ENCODE peak calls at places on chromosomes 7 and 10, in nine cellular contexts. C is astrocyte of the spinal cord, F is pancreas, M is Caco-2, K is upper lobe of right lung, X is GM12865, S is WERI-Rb-1, I is suprapubic skin, U is uterus. B is an unnamed sample.

GRCh38 chr7:26397786-26398435 is 106.2 kb downstream of the SNX10 start:
- DNase-seq in C (no peak), F (peak; percentile 74), M (peak; percentile 40), K (no peak), X (peak; percentile 54), S (peak; percentile 81), I (no peak), U (no peak), B (no peak)

GRCh38 chr7:33619264-33619663 is 286.1 kb upstream of the BMPER start:
- DNase-seq in C (no peak), F (no peak), M (no peak), K (no peak), X (no peak), S (no peak), I (no peak), U (no peak), B (no peak)

GRCh38 chr10:130708465-130708864 is 572.3 kb downstream of the GLRX3 start:
- DNase-seq in C (no peak), F (no peak), M (no peak), K (no peak), X (no peak), S (no peak), I (no peak), U (no peak), B (no peak)

GRCh38 chr10:110717830-110718595 is 73.9 kb downstream of the RBM20 start:
- DNase-seq in C (no peak), F (no peak), M (no peak), K (peak; percentile 71), X (peak; percentile 37), S (no peak), I (no peak), U (no peak), B (no peak)

GRCh38 chr7:132571970-132572369 is 4.3 kb downstream of the PLXNA4 start:
- DNase-seq in C (no peak), F (no peak), M (no peak), K (no peak), X (no peak), S (no peak), I (no peak), U (no peak), B (no peak)

GRCh38 chr10:22605168-22605567 is 109.2 kb downstream of the PIP4K2A start:
- DNase-seq in C (peak; percentile 62), F (no peak), M (no peak), K (no peak), X (peak; percentile 64), S (no peak), I (no peak), U (no peak), B (peak; percentile 46)

GRCh38 chr7:36076073-36076472 is 77.0 kb upstream of the EEPD1 start:
- DNase-seq in C (no peak), F (no peak), M (no peak), K (no peak), X (no peak), S (no peak), I (no peak), U (no peak), B (no peak)

GRCh38 chr10:86340176-86340990 is 26.2 kb downstream of the GRID1 start:
- DNase-seq in C (no peak), F (peak; percentile 34), M (no peak), K (peak; percentile 31), X (no peak), S (no peak), I (no peak), U (no peak), B (no peak)

GRCh38 chr7:151008511-151009323 is 15.6 kb downstream of the ATG9B start:
- DNase-seq in C (no peak), F (peak; percentile 91), M (peak; percentile 68), K (peak; percentile 83), X (peak; percentile 80), S (peak; percentile 49), I (no peak), U (peak; percentile 76), B (peak; percentile 93)

GRCh38 chr7:39312254-39312989 is 253.8 kb upstream of the YAE1 start:
- DNase-seq in C (no peak), F (no peak), M (no peak), K (no peak), X (no peak), S (no peak), I (no peak), U (no peak), B (no peak)

DNA sequence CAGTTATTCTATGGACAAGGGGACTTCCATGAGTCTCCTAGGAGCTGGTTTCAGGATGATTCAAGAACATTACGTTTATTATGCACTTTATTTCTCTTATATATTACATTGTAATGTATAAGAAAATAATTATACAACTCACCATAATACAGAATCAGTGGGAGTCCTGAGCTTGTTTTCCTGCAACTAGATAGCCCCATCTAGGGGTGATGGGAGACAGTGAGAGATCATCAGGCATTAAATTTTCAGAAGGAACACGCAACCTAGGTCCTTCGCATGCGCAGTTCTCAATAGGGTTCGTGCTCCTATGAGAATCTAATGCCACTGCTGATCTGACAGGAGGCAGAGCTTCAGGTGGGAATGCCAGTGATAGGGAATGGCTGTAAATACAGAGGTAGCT is 137.9 kb downstream of the ANKRD30A start:
- DNase-seq in C (no peak), F (no peak), M (peak; percentile 37), K (no peak), X (no peak), S (no peak), I (no peak), U (no peak), B (no peak)
- TF ChIP-seq CTCF in C (no peak), F (no peak), M (peak; percentile 54), K (no peak), X (no peak), S (no peak), I (no peak), U (no peak), B (no peak)

DNA sequence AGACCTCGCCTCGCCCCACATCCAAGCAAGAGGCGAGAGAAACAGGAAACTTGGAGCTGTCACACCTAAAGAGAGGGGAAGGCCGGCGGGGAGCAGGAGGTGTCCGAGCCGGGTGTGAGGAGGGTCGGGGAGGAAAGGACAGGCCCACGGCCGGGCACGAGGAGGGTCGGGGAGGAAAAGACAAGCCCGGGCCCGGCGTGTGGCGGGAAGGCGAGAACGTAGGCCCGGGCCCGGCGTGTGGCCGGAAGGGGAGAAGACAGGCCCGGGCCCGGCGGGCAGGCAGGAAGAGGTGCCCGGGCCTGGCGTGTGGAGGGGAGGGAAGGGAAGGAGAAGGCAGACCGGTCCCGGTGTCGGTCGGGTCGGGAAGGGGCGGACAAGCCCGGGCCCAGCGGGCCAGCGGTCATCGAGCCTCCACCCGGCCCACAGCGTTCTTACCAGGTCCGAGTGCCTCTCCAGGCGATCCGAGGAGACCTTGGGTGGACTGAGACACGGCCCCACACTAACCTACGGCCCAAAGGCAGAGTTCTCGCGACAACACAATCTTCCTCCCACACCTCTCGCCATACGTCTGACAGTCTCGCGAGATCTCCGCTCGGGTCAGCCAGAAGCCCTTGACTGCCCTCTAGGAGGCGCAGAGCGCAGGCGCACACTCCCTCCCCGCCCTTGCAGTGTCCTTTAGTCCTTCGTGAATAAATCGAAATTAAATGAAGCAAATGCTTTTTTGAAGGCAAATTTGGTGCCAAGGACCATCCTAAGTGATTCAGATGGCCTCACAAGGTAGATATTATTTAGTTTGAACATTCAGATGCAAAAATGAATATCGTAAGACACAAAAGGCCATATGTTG is at the start of gene NCOA4:
- DNase-seq in C (peak; percentile 97), F (peak; percentile 98), M (peak; percentile 99), K (peak; percentile 98), X (peak; percentile 99), S (peak; percentile 98), I (peak; percentile 98), U (peak; percentile 96), B (peak; percentile 98)
- TF ChIP-seq CTCF in C (peak; percentile 72), F (peak; percentile 34), M (peak; percentile 98), K (peak; percentile 75), X (peak; percentile 85), S (peak; percentile 79), I (peak; percentile 88), U (peak; percentile 79), B (peak; percentile 83)

DNA sequence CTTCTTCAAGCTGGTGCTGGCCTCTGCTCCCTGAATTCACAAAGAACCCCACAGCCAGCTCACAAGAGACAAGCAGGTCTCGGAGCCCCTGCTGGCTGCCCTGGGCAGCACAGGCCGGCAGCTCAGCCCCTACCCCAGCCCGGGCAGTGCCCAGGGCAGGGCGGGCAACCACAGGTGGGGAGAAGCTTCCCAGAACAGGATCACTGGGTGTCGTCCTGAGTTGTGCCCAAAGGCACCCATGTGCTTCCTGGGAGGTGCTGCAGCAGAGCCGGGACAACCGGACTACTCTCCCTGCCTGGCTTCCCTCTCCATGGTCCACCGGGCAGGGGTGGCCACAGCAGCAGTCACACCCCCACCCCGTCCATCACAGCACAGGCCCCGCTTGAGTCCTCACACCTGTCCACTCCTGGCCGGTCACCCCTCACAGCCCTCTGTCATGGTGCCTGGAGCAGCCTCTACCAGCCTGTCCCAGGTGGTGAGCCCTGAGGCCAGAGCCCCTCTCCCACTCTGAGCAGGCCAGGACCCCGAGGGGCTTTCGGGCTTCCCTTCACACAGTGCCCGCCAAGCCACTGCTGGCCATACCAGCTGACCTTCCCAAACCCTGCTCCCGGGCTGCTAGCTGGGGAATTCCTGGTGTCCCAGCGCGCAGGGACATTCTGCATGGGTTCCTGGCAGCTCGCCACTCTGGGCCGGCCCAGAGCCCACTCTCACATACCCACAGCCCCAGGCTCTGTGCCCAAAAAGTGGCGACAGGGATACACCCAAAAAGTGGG is 3.1 kb downstream of the RASGEF1A start:
- DNase-seq in C (no peak), F (peak; percentile 59), M (no peak), K (no peak), X (no peak), S (no peak), I (peak; percentile 75), U (no peak), B (peak; percentile 38)
- TF ChIP-seq CTCF in C (peak; percentile 27), F (no peak), M (peak; percentile 41), K (no peak), X (no peak), S (peak; percentile 57), I (no peak), U (no peak), B (no peak)

GRCh38 chr7:21828846-21829245 is 116.9 kb downstream of the CDCA7L start:
- DNase-seq in C (no peak), F (no peak), M (peak; percentile 3), K (no peak), X (peak; percentile 2), S (no peak), I (no peak), U (no peak), B (no peak)
- TF ChIP-seq CTCF in C (no peak), F (no peak), M (peak; percentile 8), K (no peak), X (no peak), S (no peak), I (no peak), U (no peak), B (no peak)